ENCODE peak calls at places on chromosomes 13 and 19, in eight cellular contexts. O is gastrocnemius medialis, L is tibial artery, X is fibroblast of lung, P is GM23338, I is adrenal gland, Y is H1, D is Peyer's patch. E is an unnamed sample. For H3K4me1, the result is how much of the 10 kb centered on the place peaks cover.

GRCh38 chr19:7657047-7657779 is 11.6 kb upstream of the RETN start:
- DNase-seq in Y (no peak), O (no peak), D (no peak), L (no peak), X (no peak), P (no peak), I (no peak), E (peak)

GRCh38 chr13:44050450-44051063 is 170.9 kb downstream of the LACC1 start:
- DNase-seq in X (no peak), L (no peak), P (peak), Y (no peak), D (no peak), O (no peak), I (no peak), E (no peak)

GRCh38 chr13:101514695-101515275 is 62.3 kb downstream of the ITGBL1 start:
- DNase-seq in D (no peak), P (peak), L (no peak), O (no peak), I (peak), Y (no peak), X (peak), E (no peak)

GRCh38 chr13:27170521-27171243 is 929 bp downstream of the USP12 start:
- DNase-seq in X (no peak), Y (no peak), P (peak), L (no peak), I (peak), D (peak), O (peak), E (peak)

GRCh38 chr13:90412980-90413379 is 934.5 kb upstream of the MIR17HG start:
- DNase-seq in P (no peak), I (no peak), Y (no peak), X (no peak), D (no peak), O (no peak), L (no peak), E (no peak)

GRCh38 chr13:44373601-44374347 is at the start of gene SERP2:
- DNase-seq in Y (peak), D (peak), I (peak), O (no peak), L (no peak), X (peak), P (peak), E (peak)

GRCh38 chr19:53521373-53522202 is 16.4 kb upstream of the ZNF331 start:
- DNase-seq in Y (no peak), P (peak), L (no peak), I (no peak), X (no peak), D (no peak), O (no peak), E (no peak)

GRCh38 chr19:41755328-41755913 is at the start of gene CEACAM6:
- DNase-seq in Y (no peak), X (no peak), L (no peak), I (no peak), P (peak), O (no peak), D (no peak), E (no peak)

GRCh38 chr13:36217456-36217855 is 3.1 kb upstream of the SOHLH2 start:
- DNase-seq in X (peak), Y (no peak), O (no peak), I (no peak), D (no peak), L (no peak), P (no peak), E (no peak)

GRCh38 chr13:82467626-82468025 is 1414.6 kb downstream of the SLITRK1 start:
- DNase-seq in L (no peak), O (no peak), X (no peak), I (no peak), D (no peak), Y (no peak), P (no peak), E (no peak)

GRCh38 chr13:50244913-50245574 is 229.8 kb downstream of the KCNRG start:
- DNase-seq in O (no peak), L (no peak), Y (no peak), D (no peak), X (peak), P (no peak), I (peak), E (no peak)

GRCh38 chr19:4301590-4302237 is 475 bp downstream of the TMIGD2 start:
- DNase-seq in O (no peak), P (no peak), L (no peak), I (no peak), D (no peak), Y (no peak), X (no peak), E (no peak)

GRCh38 chr13:113974304-113975281 is 717 bp upstream of the C13orf46 start:
- DNase-seq in D (peak), L (peak), X (no peak), O (no peak), I (no peak), Y (no peak), P (no peak), E (peak)

GRCh38 chr13:97627566-97627965 is 193.6 kb downstream of the RAP2A start:
- DNase-seq in D (no peak), P (peak), Y (no peak), L (peak), O (peak), I (peak), X (peak), E (no peak)

GRCh38 chr19:30784850-30785459 is 412.8 kb downstream of the ZNF536 start:
- DNase-seq in I (peak), L (no peak), D (peak), P (peak), O (peak), X (no peak), Y (peak), E (peak)

GRCh38 chr19:48966541-48967345 is 1.6 kb downstream of the FTL start:
- DNase-seq in L (no peak), Y (no peak), O (no peak), X (no peak), P (no peak), D (no peak), I (peak), E (no peak)

GRCh38 chr19:7348587-7349230 is at the start of gene ARHGEF18:
- DNase-seq in D (no peak), X (no peak), P (no peak), L (peak), Y (no peak), I (no peak), O (no peak), E (peak)

GRCh38 chr13:112877976-112878955 is 90.7 kb upstream of the MCF2L start:
- DNase-seq in O (no peak), X (no peak), I (no peak), L (no peak), P (no peak), Y (no peak), D (no peak), E (no peak)

GRCh38 chr19:45423033-45423588 is 606 bp downstream of the ERCC1 start:
- DNase-seq in P (no peak), L (no peak), D (no peak), I (no peak), O (no peak), X (no peak), Y (no peak), E (no peak)

GRCh38 chr13:51317262-51317661 is 22.2 kb upstream of the SERPINE3 start:
- DNase-seq in P (no peak), D (no peak), L (no peak), Y (no peak), X (peak), O (no peak), I (no peak), E (no peak)

GRCh38 chr13:111284579-111284978 is 35.9 kb upstream of the TEX29 start:
- DNase-seq in Y (no peak), D (no peak), O (no peak), L (no peak), X (no peak), I (no peak), P (no peak), E (no peak)

GRCh38 chr19:3586124-3586626 is 897 bp downstream of the GIPC3 start:
- DNase-seq in Y (no peak), O (no peak), P (peak), X (no peak), I (no peak), L (no peak), D (no peak), E (no peak)

GRCh38 chr19:53927745-53928144 is 18.7 kb downstream of the CACNG7 start:
- DNase-seq in D (no peak), Y (peak), I (peak), O (no peak), L (no peak), P (peak), X (peak), E (no peak)

GRCh38 chr19:47416667-47417033 is 2.7 kb downstream of the MEIS3 start:
- DNase-seq in D (no peak), O (no peak), X (no peak), I (no peak), L (no peak), Y (no peak), P (no peak), E (no peak)

GRCh38 chr19:38055040-38055439 is 148.0 kb downstream of the SIPA1L3 start:
- DNase-seq in P (peak), O (no peak), D (no peak), I (no peak), X (no peak), Y (no peak), L (no peak), E (no peak)

GRCh38 chr13:105679832-105680231 is 855.6 kb downstream of the EFNB2 start:
- DNase-seq in P (no peak), Y (no peak), X (no peak), L (no peak), I (no peak), O (no peak), D (no peak), E (no peak)

GRCh38 chr13:76971215-76971614 is 20.7 kb upstream of the CLN5 start:
- DNase-seq in X (no peak), D (no peak), P (no peak), O (no peak), L (no peak), I (no peak), Y (no peak), E (no peak)

GRCh38 chr19:35027851-35028599 is 2.2 kb upstream of the SCN1B start:
- DNase-seq in L (no peak), D (no peak), I (no peak), P (peak), O (peak), Y (no peak), X (peak), E (no peak)

GRCh38 chr13:105047676-105048295 is 1487.7 kb downstream of the EFNB2 start:
- DNase-seq in P (no peak), L (no peak), X (peak), D (no peak), Y (no peak), O (no peak), I (no peak), E (no peak)

GRCh38 chr13:97018029-97018819 is 23.9 kb upstream of the OXGR1 start:
- DNase-seq in D (no peak), X (peak), I (peak), L (no peak), O (no peak), P (peak), Y (no peak), E (no peak)

GRCh38 chr13:85985791-85986190 is 186.6 kb upstream of the SLITRK6 start:
- DNase-seq in I (no peak), P (no peak), Y (no peak), O (no peak), D (no peak), L (no peak), X (peak), E (no peak)

GRCh38 chr13:28494861-28495585 is at the start of gene FLT1:
- DNase-seq in P (peak), L (no peak), X (peak), D (no peak), Y (peak), O (peak), I (peak), E (peak)

GRCh38 chr19:2720777-2721569 is at the start of gene DIRAS1:
- DNase-seq in Y (no peak), D (no peak), X (no peak), O (no peak), I (no peak), P (peak), L (no peak), E (no peak)

GRCh38 chr19:1254081-1254527 is 5.7 kb downstream of the MIDN start:
- DNase-seq in I (peak), P (no peak), D (peak), L (no peak), X (no peak), Y (no peak), O (no peak), E (peak)

GRCh38 chr19:1254530-1255185 is 6.3 kb downstream of the MIDN start:
- DNase-seq in Y (no peak), X (no peak), P (no peak), I (no peak), L (no peak), D (no peak), O (no peak), E (no peak)

GRCh38 chr19:1253514-1254080 is 5.2 kb downstream of the MIDN start:
- DNase-seq in I (no peak), P (no peak), L (no peak), D (no peak), O (no peak), Y (no peak), X (peak), E (peak)

GRCh38 chr19:1256646-1257474 is 8.5 kb downstream of the MIDN start:
- DNase-seq in P (no peak), L (no peak), O (no peak), X (no peak), Y (no peak), D (no peak), I (no peak), E (no peak)

GRCh38 chr19:1255186-1256161 is 7.1 kb downstream of the MIDN start:
- DNase-seq in O (no peak), P (no peak), L (no peak), X (no peak), D (no peak), I (no peak), Y (no peak), E (no peak)
- H3K4me1 ChIP-seq in O (half or more), P (under half), L (under half), X (under half), D (half or more), I (half or more), Y (under half), E (half or more)

DNA sequence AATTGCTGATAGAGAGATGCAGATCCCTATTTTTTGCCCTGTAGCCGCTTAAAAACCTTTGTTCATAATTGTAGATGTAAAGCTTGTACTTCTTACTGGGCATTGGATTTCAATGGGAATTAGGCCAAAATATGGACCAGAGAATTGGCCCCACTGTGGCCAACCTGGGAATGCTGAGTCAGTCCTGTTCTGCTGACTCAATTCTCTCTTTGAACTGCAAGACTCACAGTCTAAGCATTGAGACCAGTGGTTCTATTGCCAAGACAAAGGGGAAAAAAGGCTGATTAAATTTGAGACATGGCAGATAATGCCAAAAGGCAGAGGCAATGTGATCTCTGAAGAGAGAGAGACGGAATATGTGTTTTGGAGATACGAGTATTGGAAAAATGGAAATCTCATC is 72.5 kb upstream of the UBL3 start:
- DNase-seq in Y (no peak), O (no peak), L (no peak), I (no peak), P (no peak), D (no peak), X (peak), E (no peak)
- TF ChIP-seq CTCF in Y (no peak), O (no peak), L (no peak), I (no peak), P (no peak), D (no peak), X (no peak), E (no peak)

GRCh38 chr13:68851026-68851425 is 1256.6 kb upstream of the ATXN8OS start:
- DNase-seq in Y (no peak), X (peak), I (no peak), L (no peak), P (no peak), O (no peak), D (no peak), E (no peak)

GRCh38 chr13:68846663-68847062 is 1261.0 kb upstream of the ATXN8OS start:
- DNase-seq in P (no peak), X (no peak), Y (no peak), O (no peak), L (no peak), I (no peak), D (no peak), E (no peak)

DNA sequence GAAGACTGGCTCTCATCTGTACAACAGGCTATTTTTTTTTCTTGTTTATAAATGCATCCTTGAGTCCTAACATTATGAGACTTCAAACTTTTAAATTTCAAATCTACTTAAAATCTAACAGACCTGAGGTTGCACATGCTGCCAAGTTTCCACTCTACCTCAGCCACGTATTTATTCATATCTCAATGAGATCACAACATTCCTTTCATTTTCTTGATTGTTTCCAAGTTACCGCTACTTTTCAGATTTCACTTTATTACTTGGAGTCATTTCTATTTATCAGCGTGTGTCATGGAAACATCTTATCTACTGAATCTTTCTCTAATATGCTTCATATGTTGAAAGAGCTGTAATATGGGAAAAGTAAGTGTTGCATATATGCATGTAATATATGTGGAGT is 1257.5 kb upstream of the ATXN8OS start:
- DNase-seq in D (no peak), P (no peak), Y (no peak), X (peak), L (no peak), O (no peak), I (no peak), E (no peak)
- H3K27ac ChIP-seq in D (no peak), P (no peak), Y (no peak), X (no peak), L (no peak), O (no peak), I (no peak), E (no peak)

DNA sequence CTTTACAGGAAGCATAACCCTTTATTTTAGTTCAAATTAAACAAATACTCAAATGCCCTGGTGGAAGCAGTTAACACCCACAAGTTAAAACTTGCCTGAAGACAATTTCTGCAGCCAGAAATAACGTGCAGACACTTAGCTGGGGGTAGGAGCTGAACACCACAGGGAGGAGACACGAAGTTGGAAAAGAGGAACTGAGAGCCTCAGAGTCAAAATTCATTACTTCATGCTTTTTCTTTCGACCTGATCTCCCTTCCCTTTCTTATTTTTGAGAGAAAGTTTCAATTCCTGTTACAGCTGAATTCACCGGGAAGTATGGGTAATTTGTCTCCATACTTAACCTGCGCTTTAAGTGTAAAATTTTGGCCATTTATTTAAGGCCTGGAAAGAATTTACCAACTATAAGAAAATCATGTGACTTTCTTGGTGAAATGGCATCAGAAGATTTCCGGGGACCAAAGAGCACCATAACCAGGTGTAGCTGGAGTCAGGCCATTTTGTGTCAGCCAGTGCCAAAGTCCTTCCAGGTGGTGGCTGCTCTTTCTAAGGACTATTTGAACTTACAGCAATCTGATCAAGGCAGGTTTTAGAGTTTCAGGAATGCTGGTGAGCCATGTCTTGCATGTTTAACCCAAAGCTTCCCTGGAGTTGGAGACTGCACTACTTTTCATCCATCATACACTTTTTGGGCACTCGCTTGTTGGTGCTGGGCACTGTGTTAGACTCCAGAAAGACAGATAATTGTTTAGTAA is 46.5 kb upstream of the RCBTB2 start:
- DNase-seq in O (no peak), P (no peak), I (no peak), L (no peak), Y (no peak), D (no peak), X (no peak), E (no peak)
- H3K4me1 ChIP-seq in O (under half), P (under half), I (under half), L (under half), Y (under half), D (under half), X (under half), E (under half)

DNA sequence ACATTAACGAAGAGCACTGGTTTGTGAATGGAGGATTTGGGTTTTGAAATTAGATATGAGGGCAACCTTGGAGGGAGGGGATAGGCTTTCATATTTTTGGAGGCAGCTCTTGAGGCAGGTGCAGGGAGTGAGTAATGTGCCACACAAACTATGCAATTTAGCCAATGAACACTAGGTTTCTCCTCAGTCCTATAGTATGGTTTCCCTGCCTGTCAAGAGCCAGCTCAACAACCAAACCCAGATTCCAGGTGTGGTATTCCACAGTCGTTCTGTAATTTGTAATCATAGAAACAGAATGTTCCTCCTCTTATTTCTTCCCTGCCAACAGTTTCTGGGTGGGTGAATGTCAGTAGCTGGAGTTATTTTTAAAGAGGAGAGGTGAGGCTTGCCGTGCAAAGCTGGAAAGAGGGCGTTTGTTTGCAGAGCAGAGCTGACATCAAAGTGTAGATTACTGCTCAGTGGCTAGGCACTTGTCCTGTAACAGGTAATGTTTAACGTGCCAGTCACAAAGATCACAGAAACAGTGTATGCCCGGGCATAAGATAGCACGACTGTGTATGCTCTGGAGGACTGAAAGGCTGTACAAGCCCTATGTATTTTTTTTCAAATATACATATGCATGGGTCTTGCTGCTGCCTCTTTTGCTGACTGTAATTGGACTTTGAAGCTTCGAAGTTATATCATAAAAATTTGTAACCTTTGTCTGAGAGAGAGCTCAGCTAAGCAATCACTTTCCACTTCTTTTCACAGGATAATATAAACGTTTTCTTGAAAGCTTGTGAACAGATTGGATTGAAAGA is 124.3 kb downstream of the LMO7 start:
- DNase-seq in D (peak), I (no peak), O (peak), P (no peak), X (peak), L (no peak), Y (no peak), E (no peak)
- TF ChIP-seq CTCF in D (peak), I (no peak), O (peak), P (peak), X (no peak), L (no peak), Y (no peak), E (peak)

GRCh38 chr13:39417643-39418042 is 185.3 kb downstream of the LHFPL6 start:
- DNase-seq in O (no peak), D (no peak), I (no peak), P (peak), L (no peak), Y (peak), X (peak), E (no peak)
- H3K27ac ChIP-seq in O (peak), D (no peak), I (peak), P (no peak), L (peak), Y (no peak), X (no peak), E (no peak)

GRCh38 chr13:94174009-94174408 is 305.5 kb downstream of the DCT start:
- DNase-seq in P (no peak), O (no peak), I (no peak), D (no peak), Y (no peak), X (no peak), L (no peak), E (no peak)
- H3K4me1 ChIP-seq in P (under half), O (under half), I (under half), D (under half), Y (under half), X (under half), L (under half), E (under half)

E was measured in upper lobe of right lung.